ENCODE peak calls at places on chromosomes 7 and 10, in seven cellular contexts. M, S, X, Q, E, R and W are unnamed samples.

GRCh38 chr7:91264083-91264923 is at the start of gene FZD1:
- DNase-seq in M (peak; percentile 99), S (no peak), X (peak; percentile 97), Q (peak; percentile 96), E (no peak), R (peak; percentile 96), W (peak; percentile 94)

GRCh38 chr10:93030409-93030808 is 30.2 kb upstream of the CYP26C1 start:
- DNase-seq in M (peak; percentile 82), S (no peak), X (no peak), Q (no peak), E (no peak), R (no peak), W (no peak)

GRCh38 chr7:155653773-155654172 is 9.3 kb downstream of the RBM33 start:
- DNase-seq in M (peak; percentile 63), S (no peak), X (no peak), Q (no peak), E (no peak), R (no peak), W (no peak)

GRCh38 chr7:125675169-125675568 is 745.5 kb upstream of the POT1 start:
- DNase-seq in M (no peak), S (no peak), X (no peak), Q (no peak), E (no peak), R (no peak), W (no peak)

GRCh38 chr7:235576-236395 is 43.4 kb downstream of the FAM20C start:
- DNase-seq in M (no peak), S (no peak), X (peak; percentile 86), Q (no peak), E (no peak), R (peak; percentile 51), W (no peak)

GRCh38 chr10:90321132-90321816 is 536.6 kb downstream of the HTR7 start:
- DNase-seq in M (peak; percentile 71), S (no peak), X (no peak), Q (no peak), E (no peak), R (no peak), W (no peak)

GRCh38 chr7:102318482-102318971 is 31.9 kb downstream of the SH2B2 start:
- DNase-seq in M (peak; percentile 46), S (no peak), X (no peak), Q (no peak), E (peak; percentile 56), R (no peak), W (no peak)

GRCh38 chr7:157004050-157004838 is 6.2 kb downstream of the MNX1 start:
- DNase-seq in M (peak; percentile 13), S (no peak), X (peak; percentile 77), Q (no peak), E (no peak), R (no peak), W (peak; percentile 63)

GRCh38 chr7:89104748-89105685 is 309.5 kb upstream of the TEX47 start:
- DNase-seq in M (no peak), S (no peak), X (no peak), Q (no peak), E (no peak), R (no peak), W (no peak)

GRCh38 chr10:49323896-49324270 is 24.9 kb downstream of the C10orf71 start:
- DNase-seq in M (no peak), S (no peak), X (no peak), Q (no peak), E (no peak), R (no peak), W (no peak)

GRCh38 chr7:39583539-39583938 is 17.3 kb downstream of the YAE1 start:
- DNase-seq in M (no peak), S (no peak), X (no peak), Q (no peak), E (no peak), R (no peak), W (no peak)

GRCh38 chr7:140541513-140542192 is 62.3 kb upstream of the MKRN1 start:
- DNase-seq in M (peak; percentile 96), S (no peak), X (peak; percentile 70), Q (peak; percentile 64), E (peak; percentile 59), R (peak; percentile 63), W (peak; percentile 65)

GRCh38 chr10:23150610-23151009 is 41.5 kb upstream of the PTF1A start:
- DNase-seq in M (no peak), S (no peak), X (no peak), Q (no peak), E (no peak), R (no peak), W (no peak)

GRCh38 chr10:44660271-44660670 is 250.9 kb upstream of the TMEM72 start:
- DNase-seq in M (peak; percentile 44), S (no peak), X (no peak), Q (no peak), E (no peak), R (no peak), W (no peak)

GRCh38 chr10:14603539-14604102 is 171.1 kb downstream of the FAM107B start:
- DNase-seq in M (no peak), S (no peak), X (peak; percentile 89), Q (no peak), E (no peak), R (no peak), W (peak; percentile 60)

GRCh38 chr10:118953999-118954398 is 75.5 kb upstream of the NANOS1 start:
- DNase-seq in M (no peak), S (no peak), X (no peak), Q (no peak), E (no peak), R (no peak), W (no peak)

GRCh38 chr7:25240340-25240739 is 12.1 kb upstream of the NPVF start:
- DNase-seq in M (no peak), S (no peak), X (no peak), Q (no peak), E (no peak), R (peak; percentile 24), W (no peak)

GRCh38 chr10:68133553-68133952 is 24.3 kb downstream of the MYPN start:
- DNase-seq in M (peak; percentile 57), S (no peak), X (no peak), Q (no peak), E (no peak), R (no peak), W (no peak)

GRCh38 chr7:69698109-69698840 is 100.0 kb downstream of the AUTS2 start:
- DNase-seq in M (no peak), S (no peak), X (no peak), Q (no peak), E (no peak), R (no peak), W (no peak)

GRCh38 chr7:69693042-69693441 is 94.8 kb downstream of the AUTS2 start:
- DNase-seq in M (no peak), S (no peak), X (no peak), Q (no peak), E (no peak), R (no peak), W (no peak)

GRCh38 chr7:69696686-69697685 is 98.7 kb downstream of the AUTS2 start:
- DNase-seq in M (no peak), S (no peak), X (no peak), Q (no peak), E (no peak), R (no peak), W (no peak)

GRCh38 chr7:69699949-69700715 is 101.9 kb downstream of the AUTS2 start:
- DNase-seq in M (no peak), S (no peak), X (no peak), Q (no peak), E (no peak), R (no peak), W (no peak)

GRCh38 chr7:69695998-69696657 is 97.9 kb downstream of the AUTS2 start:
- DNase-seq in M (no peak), S (no peak), X (no peak), Q (no peak), E (no peak), R (no peak), W (no peak)
- H3K4me3 ChIP-seq in M (no peak overlapping the region), S (no peak overlapping the region), X (no peak overlapping the region), Q (no peak overlapping the region), E (no peak overlapping the region), R (no peak overlapping the region), W (no peak overlapping the region)

GRCh38 chr7:54542920-54543539 is 855 bp downstream of the VSTM2A start:
- DNase-seq in M (peak; percentile 5), S (no peak), X (no peak), Q (no peak), E (no peak), R (no peak), W (no peak)

GRCh38 chr7:54544356-54545240 is 2.4 kb downstream of the VSTM2A start:
- DNase-seq in M (no peak), S (no peak), X (peak; percentile 60), Q (no peak), E (no peak), R (no peak), W (peak; percentile 2)

GRCh38 chr7:54545241-54545563 is 3.0 kb downstream of the VSTM2A start:
- DNase-seq in M (no peak), S (no peak), X (no peak), Q (no peak), E (no peak), R (no peak), W (no peak)

GRCh38 chr7:54546986-54547314 is 4.8 kb downstream of the VSTM2A start:
- DNase-seq in M (no peak), S (no peak), X (no peak), Q (no peak), E (no peak), R (no peak), W (no peak)

DNA sequence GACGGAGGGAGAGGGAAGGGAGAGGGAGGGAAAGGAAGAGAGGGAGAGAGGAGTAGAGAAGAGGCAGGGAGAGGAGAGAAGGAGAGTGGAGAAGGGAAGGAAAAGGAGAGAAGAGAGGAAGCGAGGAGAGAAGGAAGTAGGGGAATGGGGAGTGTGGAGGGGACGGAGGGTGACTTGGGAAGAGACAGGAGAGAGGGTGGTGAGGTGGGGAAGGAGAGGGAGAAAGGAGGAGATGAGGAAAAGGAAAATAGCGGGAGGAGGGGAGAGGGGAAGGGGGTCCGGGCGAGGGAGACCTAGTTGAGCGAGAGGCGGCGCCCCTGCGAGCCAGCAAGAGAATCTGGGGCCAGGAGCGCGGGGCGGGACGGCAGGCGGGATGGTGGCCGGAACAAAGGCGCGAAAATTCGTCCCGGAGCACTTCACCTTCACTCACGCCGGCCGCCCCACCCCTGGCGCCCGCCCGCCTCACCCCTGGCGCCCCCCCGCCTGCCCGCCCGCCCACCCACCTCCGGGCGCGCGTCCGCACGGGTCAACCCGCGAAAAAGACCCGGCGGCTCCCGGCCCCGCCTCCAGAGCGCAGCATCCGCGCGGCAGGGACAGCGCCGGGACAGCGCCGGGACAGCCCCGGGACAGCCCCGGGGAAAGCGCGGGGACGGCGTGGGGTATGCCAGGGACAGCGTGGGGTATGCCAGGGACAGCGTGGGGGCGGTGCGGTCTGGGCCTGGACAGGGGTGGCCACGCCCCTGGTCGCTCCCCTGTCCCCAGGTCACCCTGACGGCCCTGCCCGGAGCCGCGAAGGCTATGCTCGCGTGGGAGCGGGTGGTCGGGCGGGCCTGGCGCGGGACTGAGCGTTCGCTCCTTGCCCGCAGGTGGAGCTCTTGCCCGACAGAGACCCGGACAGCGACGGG is 4.2 kb downstream of the VSTM2A start:
- DNase-seq in M (no peak), S (no peak), X (peak; percentile 82), Q (peak; percentile 28), E (no peak), R (no peak), W (peak; percentile 16)
- TF ChIP-seq CTCF in M (no peak), S (no peak), X (no peak), Q (no peak), E (peak; percentile 60), R (no peak), W (no peak)

GRCh38 chr7:69796421-69796820 is 198.1 kb downstream of the AUTS2 start:
- DNase-seq in M (no peak), S (no peak), X (no peak), Q (no peak), E (no peak), R (no peak), W (no peak)
- H3K4me1 ChIP-seq in M (no peaks in the 10 kb centered on the region), S (no peaks in the 10 kb centered on the region), X (peaks cover 13% of the 10 kb centered on the region), Q (no peaks in the 10 kb centered on the region), E (peaks cover 4% of the 10 kb centered on the region), R (peaks cover 25% of the 10 kb centered on the region), W (no peaks in the 10 kb centered on the region)

GRCh38 chr10:113960617-113961260 is 82.9 kb upstream of the ADRB1 start:
- DNase-seq in M (no peak), S (no peak), X (no peak), Q (peak; percentile 83), E (no peak), R (no peak), W (peak; percentile 79)
- H3K4me3 ChIP-seq in M (no peak overlapping the region), S (no peak overlapping the region), X (no peak overlapping the region), Q (no peak overlapping the region), E (no peak overlapping the region), R (no peak overlapping the region), W (no peak overlapping the region)